ENCODE peak calls at places on chromosomes 16 and 17, in five cellular contexts. T, Z, I, J and U are unnamed samples. For H3K36me3, the result is how much of the 10 kb centered on the place peaks cover.

GRCh38 chr17:59668816-59669215 is 38.4 kb downstream of the PTRH2 start:
- DNase-seq in T (no peak), J (no peak), I (peak), Z (no peak), U (no peak)

GRCh38 chr17:35774499-35774898 is 13.8 kb downstream of the C17orf50 start:
- DNase-seq in J (no peak), I (no peak), Z (no peak), T (no peak), U (no peak)

GRCh38 chr17:5922476-5922875 is 147.7 kb upstream of the WSCD1 start:
- DNase-seq in Z (no peak), J (no peak), T (no peak), I (no peak), U (no peak)

GRCh38 chr16:50910698-50911025 is 168.8 kb downstream of the CYLD start:
- DNase-seq in J (no peak), T (no peak), I (peak), Z (no peak), U (peak)

GRCh38 chr17:66313995-66314659 is 11.7 kb downstream of the PRKCA start:
- DNase-seq in J (no peak), I (no peak), Z (no peak), T (no peak), U (no peak)

GRCh38 chr17:57984936-57985674 is 2.9 kb downstream of the VEZF1 start:
- DNase-seq in I (no peak), J (no peak), Z (no peak), T (no peak), U (no peak)

GRCh38 chr17:59848778-59849177 is 44.0 kb downstream of the TUBD1 start:
- DNase-seq in J (no peak), I (no peak), Z (peak), T (no peak), U (no peak)

GRCh38 chr17:44722254-44722653 is 13.8 kb downstream of the DBF4B start:
- DNase-seq in I (no peak), Z (no peak), J (no peak), T (peak), U (no peak)

GRCh38 chr16:67181346-67181745 is 2.4 kb downstream of the MATCAP1 start:
- DNase-seq in J (no peak), I (no peak), Z (no peak), T (no peak), U (no peak)

GRCh38 chr17:42167807-42168206 is 13.0 kb upstream of the RAB5C start:
- DNase-seq in J (no peak), Z (no peak), T (no peak), I (no peak), U (no peak)

GRCh38 chr17:36544049-36544319 is 735 bp upstream of the GGNBP2 start:
- DNase-seq in Z (peak), T (peak), J (peak), I (peak), U (peak)

GRCh38 chr17:2222901-2223616 is 80.5 kb downstream of the SMG6 start:
- DNase-seq in Z (peak), I (peak), T (no peak), J (peak), U (peak)

GRCh38 chr17:18224428-18225120 is 861 bp upstream of the LLGL1 start:
- DNase-seq in I (peak), J (peak), Z (peak), T (peak), U (peak)

GRCh38 chr16:65740716-65741115 is 618.9 kb upstream of the CDH11 start:
- DNase-seq in Z (no peak), J (no peak), I (no peak), T (no peak), U (no peak)

GRCh38 chr16:15509593-15510520 is 75.5 kb downstream of the BMERB1 start:
- DNase-seq in J (peak), T (peak), I (peak), Z (no peak), U (no peak)

GRCh38 chr16:82782715-82783251 is 156.0 kb downstream of the CDH13 start:
- DNase-seq in T (peak), Z (no peak), I (no peak), J (peak), U (no peak)

GRCh38 chr16:27847030-27847550 is 216.4 kb downstream of the GSG1L start:
- DNase-seq in J (no peak), I (no peak), T (no peak), Z (no peak), U (no peak)

GRCh38 chr16:68739964-68740627 is 3.0 kb downstream of the CDH1 start:
- DNase-seq in T (no peak), Z (no peak), I (no peak), J (no peak), U (no peak)

GRCh38 chr17:74631468-74632195 is 8.1 kb upstream of the CD300E start:
- DNase-seq in I (no peak), J (no peak), T (peak), Z (no peak), U (no peak)

GRCh38 chr16:17076121-17076757 is 394.5 kb downstream of the XYLT1 start:
- DNase-seq in T (no peak), I (no peak), Z (no peak), J (no peak), U (no peak)

GRCh38 chr17:65092262-65092661 is 35.7 kb upstream of the GNA13 start:
- DNase-seq in J (no peak), Z (no peak), T (peak), I (no peak), U (no peak)

GRCh38 chr17:7589204-7589868 is 558 bp downstream of the SOX15 start:
- DNase-seq in I (peak), T (peak), J (peak), Z (peak), U (peak)

GRCh38 chr17:79002796-79003593 is 6.6 kb downstream of the CANT1 start:
- DNase-seq in J (no peak), Z (no peak), T (no peak), I (no peak), U (no peak)

GRCh38 chr17:60386137-60386395 is 5.9 kb downstream of the USP32 start:
- DNase-seq in J (no peak), T (no peak), Z (no peak), I (no peak), U (no peak)

GRCh38 chr17:1638171-1638583 is 7.4 kb downstream of the SCARF1 start:
- DNase-seq in T (no peak), J (peak), I (no peak), Z (no peak), U (no peak)

GRCh38 chr16:3101841-3102470 is 2.9 kb upstream of the ZSCAN10 start:
- DNase-seq in T (peak), Z (no peak), J (peak), I (peak), U (no peak)

GRCh38 chr17:42107597-42108576 is 4.6 kb downstream of the DHX58 start:
- DNase-seq in T (peak), J (peak), Z (no peak), I (peak), U (peak)

GRCh38 chr16:56776562-56776961 is 46.6 kb downstream of the NUP93 start:
- DNase-seq in J (no peak), T (no peak), I (peak), Z (no peak), U (no peak)

GRCh38 chr17:37212184-37212583 is 163.6 kb upstream of the C17orf78 start:
- DNase-seq in J (peak), I (peak), Z (no peak), T (no peak), U (no peak)

GRCh38 chr17:49576906-49577650 is 1.4 kb downstream of the NXPH3 start:
- DNase-seq in I (no peak), T (no peak), Z (no peak), J (no peak), U (no peak)

GRCh38 chr16:35221482-35222185 is 1762.2 kb downstream of the TP53TG3F start:
- DNase-seq in Z (no peak), J (no peak), I (no peak), T (no peak), U (no peak)

GRCh38 chr17:64418506-64419339 is 28.1 kb upstream of the PECAM1 start:
- DNase-seq in I (peak), T (peak), J (peak), Z (no peak), U (no peak)

GRCh38 chr17:1485311-1485747 is 7.2 kb downstream of the MYO1C start:
- DNase-seq in J (peak), Z (no peak), I (peak), T (peak), U (peak)

GRCh38 chr17:63911657-63912100 is 621 bp upstream of the CSHL1 start:
- DNase-seq in I (peak), T (peak), Z (no peak), J (peak), U (peak)

GRCh38 chr17:56798916-56799315 is 34.8 kb downstream of the C17orf67 start:
- DNase-seq in I (peak), Z (no peak), T (peak), J (peak), U (no peak)

GRCh38 chr16:47311738-47312505 is 148.9 kb downstream of the ITFG1 start:
- DNase-seq in Z (no peak), J (peak), I (peak), T (peak), U (no peak)

GRCh38 chr17:82281502-82282238 is 8.2 kb upstream of the CSNK1D start:
- DNase-seq in J (no peak), I (no peak), T (no peak), Z (no peak), U (no peak)

GRCh38 chr17:41103896-41104295 is 1.3 kb upstream of the KRTAP4-9 start:
- DNase-seq in I (no peak), T (no peak), Z (no peak), J (no peak), U (no peak)
- H3K4me3 ChIP-seq in I (no peak), T (no peak), Z (no peak), J (no peak), U (no peak)

DNA sequence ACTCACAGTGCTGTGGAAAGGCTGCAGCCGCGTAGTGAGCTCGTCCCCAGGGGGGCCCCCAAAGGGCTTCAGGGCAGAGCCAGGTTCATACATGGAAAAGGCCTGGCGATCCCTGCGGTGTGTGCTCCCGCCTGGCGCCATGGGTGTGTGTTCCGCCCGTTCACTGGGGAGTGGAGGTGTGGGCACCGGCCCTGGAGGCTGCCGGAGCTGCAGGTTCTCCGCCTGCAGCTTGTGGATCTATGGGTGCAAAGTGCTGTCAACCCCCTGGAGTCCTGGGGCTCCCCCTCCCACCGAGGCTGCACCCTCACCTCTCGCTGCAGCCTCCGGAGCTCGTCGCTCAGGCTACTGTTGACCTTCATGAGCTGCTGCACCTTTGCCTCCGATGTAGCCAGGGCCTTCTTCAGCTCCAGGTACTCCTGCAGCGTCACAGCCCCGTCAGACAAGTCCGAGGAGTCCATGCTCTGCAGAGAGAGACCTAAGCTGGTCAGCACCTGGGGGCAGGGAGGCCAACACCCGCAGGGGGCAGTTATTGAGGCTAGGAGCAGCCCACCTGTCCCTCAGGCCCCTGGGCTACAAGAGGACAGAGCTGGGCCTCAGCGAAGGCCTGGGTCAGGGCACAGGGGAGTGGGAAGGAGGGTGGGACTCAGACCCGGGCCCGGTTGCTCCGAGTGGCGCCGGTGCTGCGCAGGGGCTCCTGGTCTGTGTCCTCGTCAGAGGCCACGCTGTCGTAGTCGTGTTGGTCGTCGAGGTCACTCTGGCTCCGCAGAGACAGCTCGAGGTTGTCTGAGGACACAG is 7.9 kb downstream of the TP53I13 start:
- DNase-seq in T (no peak), Z (no peak), I (no peak), J (no peak), U (no peak)
- H3K36me3 ChIP-seq in T (under half), Z (half or more), I (half or more), J (under half), U (half or more)

DNA sequence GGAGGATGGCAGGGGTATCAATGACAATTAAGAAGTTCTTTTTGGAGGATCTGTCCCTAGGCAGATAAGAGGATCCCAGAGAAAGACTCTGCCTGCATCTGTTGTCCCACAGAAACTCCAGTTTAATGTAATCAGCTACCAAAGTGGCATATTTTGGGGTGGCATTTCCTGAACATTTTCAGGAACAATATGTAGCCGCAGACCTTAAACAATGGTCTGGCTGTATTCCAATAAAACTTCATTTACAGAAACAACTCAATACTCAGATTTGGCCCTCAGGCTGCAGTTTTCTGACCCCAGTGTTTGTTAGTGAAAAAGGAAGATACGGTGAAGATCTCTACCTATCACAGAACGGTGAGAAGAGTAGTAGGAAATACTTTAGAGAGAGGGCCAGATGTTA is 46.1 kb downstream of the KCNJ16 start:
- DNase-seq in T (no peak), J (no peak), I (no peak), Z (no peak), U (no peak)
- H3K27ac ChIP-seq in T (no peak), J (no peak), I (no peak), Z (no peak), U (no peak)

GRCh38 chr16:9095171-9095570 is 3.7 kb downstream of the HAPSTR1 start:
- DNase-seq in J (no peak), T (no peak), I (no peak), Z (no peak), U (no peak)
- H3K4me3 ChIP-seq in J (peak), T (no peak), I (peak), Z (no peak), U (no peak)

GRCh38 chr16:84241778-84242177 is 2.0 kb upstream of the KCNG4 start:
- DNase-seq in Z (no peak), I (no peak), J (no peak), T (no peak), U (no peak)
- H3K36me3 ChIP-seq in Z (under half), I (under half), J (under half), T (under half), U (under half)

DNA sequence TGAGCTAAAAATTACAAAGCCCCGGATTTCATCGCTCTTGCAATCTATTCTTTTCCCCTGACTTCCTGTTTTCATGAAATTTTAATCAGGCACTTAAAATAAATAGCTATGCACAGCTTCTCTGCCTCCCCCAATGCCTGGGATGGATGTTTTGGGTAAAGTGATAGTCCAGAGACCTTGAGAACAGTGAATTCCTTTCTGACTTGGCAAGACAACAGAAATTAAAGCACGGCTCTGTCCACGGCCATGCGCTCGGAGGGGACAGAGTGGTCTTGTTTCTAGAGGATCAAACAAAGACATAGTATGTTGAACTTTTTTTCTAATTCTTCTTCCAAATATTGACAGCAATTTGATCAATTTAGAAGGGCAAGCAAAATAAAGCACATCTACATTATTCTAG is 75.4 kb downstream of the MAF start:
- DNase-seq in I (no peak), T (no peak), J (no peak), Z (no peak), U (no peak)
- H3K27ac ChIP-seq in I (no peak), T (no peak), J (no peak), Z (no peak), U (no peak)

GRCh38 chr17:30340957-30341356 is 7.1 kb upstream of the TMIGD1 start:
- DNase-seq in T (peak), I (no peak), J (no peak), Z (no peak), U (no peak)
- H3K4me3 ChIP-seq in T (no peak), I (no peak), J (no peak), Z (no peak), U (no peak)

GRCh38 chr16:89114159-89114981 is 20.7 kb downstream of the ACSF3 start:
- DNase-seq in I (no peak), J (peak), Z (no peak), T (peak), U (no peak)

GRCh38 chr16:89113152-89113547 is 19.5 kb downstream of the ACSF3 start:
- DNase-seq in Z (no peak), J (no peak), I (no peak), T (no peak), U (no peak)

GRCh38 chr16:89115216-89115949 is 21.7 kb downstream of the ACSF3 start:
- DNase-seq in Z (peak), J (no peak), T (no peak), I (no peak), U (no peak)

GRCh38 chr16:89112377-89113151 is 18.9 kb downstream of the ACSF3 start:
- DNase-seq in J (no peak), Z (no peak), T (no peak), I (no peak), U (no peak)

DNA sequence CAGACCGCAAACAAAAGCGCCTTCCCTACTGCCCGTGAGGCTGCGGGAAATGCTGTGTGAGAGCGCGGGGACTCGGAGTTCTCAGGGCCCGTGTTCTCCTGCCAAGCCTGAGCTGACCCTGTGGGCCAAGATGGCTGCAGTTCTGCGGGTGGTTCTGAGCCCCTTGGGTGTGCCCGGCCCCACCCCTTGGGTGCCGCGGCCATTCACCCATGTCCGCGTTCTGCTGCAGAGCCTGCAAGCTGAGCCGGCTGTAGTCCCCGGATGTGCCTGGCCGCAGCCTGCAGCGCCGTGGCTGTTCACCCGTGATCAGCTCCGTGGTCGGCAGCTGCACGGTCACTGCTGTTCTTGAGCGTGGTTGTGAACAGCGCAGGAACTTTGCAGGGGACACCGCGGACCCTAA is 20.0 kb downstream of the ACSF3 start:
- DNase-seq in J (no peak), T (no peak), Z (no peak), I (no peak), U (no peak)
- H3K36me3 ChIP-seq in J (under half), T (under half), Z (half or more), I (under half), U (under half)

GRCh38 chr16:4948903-4949766 is 9.0 kb upstream of the SEC14L5 start:
- DNase-seq in J (no peak), T (no peak), Z (no peak), I (no peak), U (no peak)
- H3K27ac ChIP-seq in J (no peak), T (no peak), Z (no peak), I (no peak), U (peak)